ENCODE peak calls at places on chromosomes 5 and 9, in ten cellular contexts. Y is left ventricle myocardium inferior, M is cardiac muscle cell, S is A673, A is A549, J is adrenal gland, Q is RWPE2, X is fibroblast of pulmonary artery, U is fibroblast of mammary gland, W is ascending aorta. D is an unnamed sample.

GRCh38 chr9:133142657-133143592 is 20.8 kb downstream of the GBGT1 start:
- DNase-seq in Y (no peak), M (no peak), S (no peak), A (no peak), J (no peak), Q (no peak), X (no peak), U (no peak), W (no peak), D (no peak)

GRCh38 chr9:134318941-134319305 is 7.3 kb upstream of the RXRA start:
- DNase-seq in Y (peak; percentile 5), M (no peak), S (no peak), A (no peak), J (no peak), Q (no peak), X (no peak), U (no peak), W (no peak), D (no peak)

GRCh38 chr5:81513468-81513867 is 119.5 kb upstream of the ACOT12 start:
- DNase-seq in Y (no peak), M (no peak), S (no peak), A (no peak), J (no peak), Q (no peak), X (no peak), U (no peak), W (no peak), D (no peak)

GRCh38 chr5:14268236-14268701 is 125.1 kb downstream of the TRIO start:
- DNase-seq in Y (no peak), M (no peak), S (peak; percentile 55), A (peak; percentile 83), J (peak; percentile 74), Q (peak; percentile 89), X (peak; percentile 49), U (peak; percentile 82), W (no peak), D (peak; percentile 83)

GRCh38 chr5:79001471-79001870 is 16.4 kb upstream of the ARSB start:
- DNase-seq in Y (no peak), M (no peak), S (no peak), A (peak; percentile 16), J (no peak), Q (no peak), X (no peak), U (peak; percentile 42), W (no peak), D (peak; percentile 12)

GRCh38 chr9:123584202-123585176 is 228.5 kb downstream of the CRB2 start:
- DNase-seq in Y (no peak), M (no peak), S (no peak), A (no peak), J (no peak), Q (no peak), X (no peak), U (no peak), W (no peak), D (peak; percentile 4)

GRCh38 chr5:126438871-126439270 is 15.7 kb downstream of the GRAMD2B start:
- DNase-seq in Y (no peak), M (no peak), S (no peak), A (no peak), J (no peak), Q (no peak), X (no peak), U (no peak), W (no peak), D (no peak)

GRCh38 chr9:76667521-76667957 is 96.7 kb upstream of the PCA3 start:
- DNase-seq in Y (no peak), M (peak; percentile 32), S (no peak), A (no peak), J (no peak), Q (no peak), X (peak; percentile 73), U (no peak), W (no peak), D (peak; percentile 8)

GRCh38 chr5:169413416-169413815 is 112.5 kb upstream of the SLIT3 start:
- DNase-seq in Y (no peak), M (no peak), S (no peak), A (no peak), J (no peak), Q (no peak), X (no peak), U (peak; percentile 71), W (no peak), D (no peak)

GRCh38 chr5:142087920-142088679 is 20.5 kb upstream of the NDFIP1 start:
- DNase-seq in Y (no peak), M (no peak), S (no peak), A (no peak), J (no peak), Q (no peak), X (no peak), U (no peak), W (no peak), D (peak; percentile 14)

GRCh38 chr9:126164796-126165525 is 161.7 kb upstream of the MVB12B start:
- DNase-seq in Y (no peak), M (no peak), S (no peak), A (no peak), J (peak; percentile 11), Q (no peak), X (no peak), U (no peak), W (no peak), D (no peak)

GRCh38 chr9:134531251-134531970 is 110.2 kb upstream of the COL5A1 start:
- DNase-seq in Y (no peak), M (no peak), S (no peak), A (no peak), J (no peak), Q (no peak), X (no peak), U (peak; percentile 46), W (no peak), D (no peak)

GRCh38 chr9:124209279-124209678 is 48.5 kb upstream of the NEK6 start:
- DNase-seq in Y (no peak), M (no peak), S (no peak), A (no peak), J (no peak), Q (no peak), X (no peak), U (no peak), W (no peak), D (no peak)

GRCh38 chr5:82244854-82245635 is 33.1 kb downstream of the RPS23 start:
- DNase-seq in Y (no peak), M (no peak), S (no peak), A (no peak), J (no peak), Q (no peak), X (no peak), U (no peak), W (no peak), D (no peak)

GRCh38 chr5:37014321-37014720 is 137.8 kb downstream of the NIPBL start:
- DNase-seq in Y (no peak), M (no peak), S (no peak), A (no peak), J (no peak), Q (no peak), X (no peak), U (no peak), W (no peak), D (no peak)
- TF ChIP-seq CTCF in Y (no peak), M (no peak), S (no peak), A (no peak), J (no peak), Q (no peak), X (no peak), U (no peak), W (no peak), D (no peak)

DNA sequence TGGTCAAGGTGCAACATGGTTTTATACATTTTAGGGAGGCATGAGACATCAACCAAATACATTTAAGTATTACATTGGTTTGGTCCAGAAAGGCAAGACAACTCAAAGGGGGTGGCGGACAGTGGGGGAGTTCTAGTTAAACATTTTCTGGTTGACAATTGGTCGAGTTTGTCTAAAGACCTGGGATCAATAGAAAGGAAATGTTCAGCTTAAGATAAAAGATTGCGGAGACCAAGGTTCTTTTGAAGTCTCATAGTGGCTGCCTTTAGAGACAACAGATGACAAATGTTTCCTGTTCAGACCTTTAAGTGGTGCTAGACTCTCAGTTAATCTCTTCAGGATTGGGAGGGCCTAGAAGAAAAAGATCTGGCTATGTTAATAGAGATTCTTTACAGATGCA is 47.7 kb upstream of the TTC39B start:
- DNase-seq in Y (no peak), M (peak; percentile 15), S (peak; percentile 1), A (no peak), J (no peak), Q (no peak), X (no peak), U (no peak), W (no peak), D (no peak)
- H3K4me3 ChIP-seq in Y (no peak overlapping the region), M (no peak overlapping the region), S (no peak overlapping the region), A (no peak overlapping the region), J (no peak overlapping the region), Q (no peak overlapping the region), X (no peak overlapping the region), U (no peak overlapping the region), W (no peak overlapping the region), D (no peak overlapping the region)

DNA sequence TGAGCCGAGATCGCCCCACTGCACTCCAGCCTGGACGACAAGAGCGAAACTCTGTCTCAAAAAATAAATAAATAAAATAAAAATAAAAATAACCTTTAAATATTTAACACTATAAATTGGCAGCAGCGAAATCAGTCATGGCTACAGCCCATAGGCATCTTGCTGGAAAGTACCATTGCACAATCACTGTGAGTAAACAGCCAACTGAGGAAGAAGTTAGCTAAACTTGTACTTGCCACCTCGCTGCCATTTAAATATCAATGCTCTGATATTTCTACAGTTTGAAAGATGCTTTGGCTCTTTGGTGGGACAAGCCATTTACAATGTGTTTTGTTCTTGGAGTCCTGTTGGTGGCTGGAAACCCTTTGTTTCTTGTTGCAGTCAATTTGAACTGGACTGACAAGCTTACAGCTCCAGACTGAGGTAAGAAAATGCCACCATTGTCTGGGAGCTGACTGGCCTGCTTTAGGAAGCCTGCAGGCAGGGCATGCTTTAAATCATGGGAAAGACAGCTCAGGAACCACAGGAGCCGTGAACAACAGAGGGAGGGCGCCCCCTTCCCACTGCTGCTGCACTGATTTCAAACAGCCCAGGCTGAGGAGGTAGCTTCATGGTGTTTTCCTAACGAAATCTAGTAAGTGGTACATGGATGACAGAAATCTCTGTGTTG is 322.8 kb upstream of the RFX3 start:
- DNase-seq in Y (no peak), M (peak; percentile 45), S (peak; percentile 49), A (peak; percentile 33), J (no peak), Q (no peak), X (peak; percentile 44), U (peak; percentile 40), W (no peak), D (peak; percentile 85)
- TF ChIP-seq CTCF in Y (no peak), M (peak; percentile 20), S (peak; percentile 63), A (no peak), J (no peak), Q (peak; percentile 18), X (no peak), U (no peak), W (no peak), D (peak; percentile 19)

DNA sequence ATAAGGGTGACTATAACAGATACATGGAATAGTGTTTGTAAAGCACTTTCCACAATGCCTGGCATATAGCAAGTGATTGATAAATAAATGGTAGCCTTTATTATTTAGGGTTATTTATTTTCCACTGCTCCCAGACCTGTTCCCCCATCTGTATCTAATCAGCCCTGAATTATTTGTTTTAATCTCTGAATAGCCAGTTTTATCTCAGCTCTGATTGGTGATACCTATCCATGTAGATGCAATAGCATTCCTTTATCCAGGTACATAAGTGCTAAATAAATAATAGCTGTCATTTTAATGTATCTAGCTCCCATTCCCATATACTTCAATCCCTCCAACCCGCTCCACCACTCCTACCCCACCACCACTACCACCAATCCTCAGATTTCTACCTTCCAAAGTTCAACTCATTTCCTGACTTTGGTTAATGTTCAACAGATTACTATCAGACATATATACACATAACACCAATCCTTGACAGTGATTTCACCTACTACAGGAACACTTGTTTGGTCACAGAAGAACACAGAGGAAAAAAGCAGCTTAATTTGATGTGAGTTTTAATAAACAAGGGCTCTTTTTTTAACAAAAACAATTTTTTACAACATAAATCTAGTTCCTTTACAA is 14.0 kb downstream of the PRKAA1 start:
- DNase-seq in Y (no peak), M (no peak), S (no peak), A (peak; percentile 56), J (no peak), Q (no peak), X (no peak), U (no peak), W (no peak), D (no peak)
- H3K4me3 ChIP-seq in Y (no peak overlapping the region), M (no peak overlapping the region), S (no peak overlapping the region), A (no peak overlapping the region), J (no peak overlapping the region), Q (no peak overlapping the region), X (no peak overlapping the region), U (no peak overlapping the region), W (no peak overlapping the region), D (no peak overlapping the region)